ENCODE peak calls at places on chromosomes 5 and 9, in six cellular contexts. E is SK-N-SH, H is K562, O is H1, J is GM12891, L is HepG2. X is an unnamed sample.

GRCh38 chr9:89601856-89602562 is 2.8 kb upstream of the GADD45G start:
- DNase-seq in L (no peak), H (no peak), O (no peak), E (no peak), J (no peak), X (no peak)

GRCh38 chr9:76996700-76997099 is 22.8 kb upstream of the FOXB2 start:
- DNase-seq in J (no peak), H (peak; percentile 25), L (peak; percentile 12), E (peak; percentile 31), O (no peak), X (no peak)

GRCh38 chr5:57724836-57725235 is 242.2 kb upstream of the ACTBL2 start:
- DNase-seq in J (no peak), L (no peak), H (no peak), O (no peak), E (no peak), X (no peak)

GRCh38 chr5:115815693-115816225 is 700 bp downstream of the CDO1 start:
- DNase-seq in J (no peak), E (peak; percentile 67), O (no peak), H (no peak), L (no peak), X (no peak)

GRCh38 chr5:115132465-115132864 is 37.2 kb downstream of the TRIM36 start:
- DNase-seq in H (no peak), J (no peak), E (no peak), O (no peak), L (no peak), X (no peak)

GRCh38 chr9:127783644-127784043 is 2.2 kb upstream of the CDK9 start:
- DNase-seq in L (no peak), O (no peak), H (no peak), J (no peak), E (no peak), X (no peak)

GRCh38 chr9:33676746-33677505 is 118.4 kb upstream of the PRSS3 start:
- DNase-seq in J (peak; percentile 14), H (peak; percentile 42), E (peak; percentile 84), L (no peak), O (no peak), X (no peak)

GRCh38 chr5:142547445-142548374 is 138.2 kb downstream of the FGF1 start:
- DNase-seq in O (no peak), E (no peak), H (no peak), L (no peak), J (no peak), X (no peak)

GRCh38 chr9:89941875-89942274 is 337.1 kb downstream of the GADD45G start:
- DNase-seq in E (no peak), H (no peak), L (no peak), O (no peak), J (no peak), X (no peak)

GRCh38 chr5:55991768-55992486 is 2.8 kb downstream of the IL6ST start:
- DNase-seq in O (no peak), H (no peak), J (no peak), E (no peak), L (peak; percentile 40), X (no peak)

GRCh38 chr5:80174790-80175189 is 81.1 kb downstream of the SERINC5 start:
- DNase-seq in J (no peak), H (no peak), L (no peak), E (no peak), O (no peak), X (no peak)

GRCh38 chr5:54807421-54807820 is 178.0 kb downstream of the ESM1 start:
- DNase-seq in H (no peak), J (no peak), L (no peak), E (no peak), O (no peak), X (no peak)

GRCh38 chr5:137880313-137880712 is 8.9 kb upstream of the PKD2L2 start:
- DNase-seq in E (no peak), J (no peak), H (no peak), L (no peak), O (no peak), X (no peak)

GRCh38 chr9:136105398-136106135 is 10.5 kb upstream of the NACC2 start:
- DNase-seq in L (no peak), J (no peak), O (no peak), H (no peak), E (peak; percentile 66), X (no peak)

GRCh38 chr9:82934949-82935348 is 128.0 kb downstream of the RASEF start:
- DNase-seq in E (no peak), H (no peak), L (peak; percentile 83), J (no peak), O (no peak), X (no peak)

GRCh38 chr9:79684711-79685575 is 113.2 kb downstream of the TLE4 start:
- DNase-seq in J (no peak), H (no peak), L (no peak), E (no peak), O (no peak), X (no peak)

GRCh38 chr9:21788752-21789151 is 13.7 kb upstream of the MTAP start:
- DNase-seq in J (no peak), E (no peak), L (no peak), H (no peak), O (no peak), X (no peak)

GRCh38 chr5:118095100-118095499 is 893.2 kb downstream of the DTWD2 start:
- DNase-seq in L (no peak), H (no peak), O (no peak), J (no peak), E (no peak), X (no peak)

GRCh38 chr9:97705354-97705950 is 8.3 kb upstream of the XPA start:
- DNase-seq in O (no peak), L (no peak), J (no peak), E (no peak), H (no peak), X (no peak)

GRCh38 chr9:9719373-9720112 is 893.3 kb downstream of the PTPRD start:
- DNase-seq in H (no peak), L (no peak), J (no peak), O (no peak), E (no peak), X (no peak)

GRCh38 chr9:137972355-137972987 is 94.9 kb downstream of the CACNA1B start:
- DNase-seq in H (no peak), O (no peak), J (no peak), L (no peak), E (peak; percentile 8), X (no peak)

GRCh38 chr9:113477661-113478060 is 14.1 kb downstream of the RGS3 start:
- DNase-seq in J (no peak), H (no peak), L (no peak), E (no peak), O (no peak), X (no peak)

GRCh38 chr9:16343249-16344237 is 526.9 kb downstream of the BNC2 start:
- DNase-seq in L (no peak), O (no peak), E (no peak), J (no peak), H (no peak), X (no peak)

GRCh38 chr9:114613087-114613486 is 2.0 kb downstream of the TMEM268 start:
- DNase-seq in L (no peak), E (no peak), O (no peak), H (no peak), J (no peak), X (no peak)

GRCh38 chr9:14467675-14468374 is 153.9 kb upstream of the NFIB start:
- DNase-seq in E (no peak), J (no peak), H (no peak), L (no peak), O (no peak), X (no peak)

GRCh38 chr5:98989723-98990122 is 60.9 kb upstream of the CHD1 start:
- DNase-seq in L (no peak), O (no peak), E (no peak), J (no peak), H (no peak), X (no peak)

GRCh38 chr9:101485873-101486692 is 47.6 kb upstream of the RNF20 start:
- DNase-seq in L (no peak), E (peak; percentile 81), H (peak; percentile 71), O (peak; percentile 25), J (no peak), X (no peak)

GRCh38 chr9:121750715-121751623 is 99.5 kb downstream of the DAB2IP start:
- DNase-seq in O (no peak), J (no peak), E (peak; percentile 55), H (no peak), L (peak; percentile 93), X (no peak)

GRCh38 chr5:147558826-147559225 is 49.0 kb upstream of the DPYSL3 start:
- DNase-seq in J (no peak), O (no peak), L (no peak), E (peak; percentile 66), H (peak; percentile 1), X (no peak)

GRCh38 chr5:67361932-67362729 is 165.5 kb upstream of the CD180 start:
- DNase-seq in H (no peak), O (no peak), L (no peak), E (peak; percentile 49), J (no peak), X (no peak)

GRCh38 chr5:176526462-176526861 is 10.7 kb downstream of the RNF44 start:
- DNase-seq in O (no peak), L (no peak), H (no peak), E (no peak), J (no peak), X (no peak)

GRCh38 chr5:149749481-149750365 is 19.6 kb downstream of the PPARGC1B start:
- DNase-seq in O (no peak), E (no peak), H (no peak), J (no peak), L (peak; percentile 41), X (no peak)
- TF ChIP-seq TAF1 in O (no peak), E (no peak), H (no peak), J (no peak), L (no peak), X (no peak)

GRCh38 chr5:63439537-63439936 is 522.7 kb downstream of the HTR1A start:
- DNase-seq in J (no peak), H (no peak), E (no peak), L (no peak), O (no peak), X (no peak)
- TF ChIP-seq TAF1 in J (no peak), H (no peak), E (no peak), L (no peak), O (no peak), X (no peak)

DNA sequence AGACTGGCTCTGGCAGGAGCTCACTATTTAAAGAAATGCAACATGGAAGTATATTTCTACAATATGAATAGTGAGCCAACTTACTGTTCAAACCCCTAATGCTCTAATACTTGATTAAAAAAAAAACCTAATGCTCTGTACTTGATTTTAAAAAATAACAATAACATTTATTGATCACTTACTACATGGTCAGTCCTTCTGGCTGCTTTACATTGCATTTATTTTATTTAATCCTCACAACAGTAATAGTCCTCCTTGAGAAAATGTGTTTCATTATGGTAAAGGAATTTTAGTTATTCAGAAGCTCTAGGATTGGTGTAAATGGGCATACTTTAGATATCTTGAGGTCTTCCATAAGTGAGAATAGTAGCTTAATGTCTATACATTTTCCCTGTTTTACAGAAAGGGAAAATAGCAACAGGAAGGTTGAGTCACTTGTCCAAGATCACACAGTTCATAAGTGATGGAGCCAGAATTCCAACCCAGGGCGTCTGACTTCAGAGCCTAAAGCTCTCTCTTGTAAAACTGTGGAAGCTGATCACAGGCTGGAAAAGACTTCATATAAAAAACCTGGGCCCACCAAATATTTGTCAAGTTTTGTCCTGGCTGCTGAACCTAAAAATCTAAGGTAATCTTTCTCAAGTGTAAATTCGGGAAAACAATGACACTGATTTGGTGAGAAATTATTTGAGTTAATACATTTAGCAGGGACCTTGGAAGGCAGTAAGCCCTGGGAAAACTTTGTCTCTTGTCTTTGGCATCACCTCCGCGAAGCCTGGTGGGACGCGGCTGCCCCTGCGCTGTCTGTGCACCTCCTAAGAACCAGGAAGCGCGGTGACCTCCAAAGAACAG is 935 bp downstream of the STARD4 start:
- DNase-seq in O (no peak), H (peak; percentile 21), J (no peak), L (no peak), E (no peak), X (no peak)
- TF ChIP-seq TAF1 in O (no peak), H (no peak), J (no peak), L (no peak), E (no peak), X (no peak)

GRCh38 chr9:132185164-132186009 is 23.5 kb downstream of the NTNG2 start:
- DNase-seq in E (no peak), J (no peak), O (no peak), L (no peak), H (no peak), X (no peak)
- TF ChIP-seq TAF1 in E (no peak), J (no peak), O (no peak), L (no peak), H (no peak), X (no peak)

X was measured in GM12878.